ENCODE peak calls at places on chromosomes 2 and 18, in eight cellular contexts. L is KG1; Q is GM10248; F is left ventricle myocardium superior; Z is A172; I is germinal center; N is fibroblast of mammary gland; C is stimulated activated CD4-positive, alpha-beta T cell treated with anti-CD3 and anti-CD28 coated beads, Interleukin-2, amount 100 ng/mL, for 48 hours. A is an unnamed sample.

GRCh38 chr2:75192496-75192895 is 6.8 kb downstream of the TACR1 start:
- DNase-seq in L (no peak), Z (no peak), C (no peak), I (no peak), F (no peak), N (no peak), Q (no peak), A (no peak)

GRCh38 chr2:105394951-105395611 is 3.8 kb downstream of the FHL2 start:
- DNase-seq in I (no peak), Q (no peak), L (no peak), N (no peak), F (no peak), C (no peak), Z (no peak), A (no peak)

GRCh38 chr2:43872151-43872550 is 33.4 kb downstream of the ABCG8 start:
- DNase-seq in F (no peak), Z (no peak), N (no peak), Q (no peak), I (no peak), L (no peak), C (no peak), A (no peak)

GRCh38 chr2:54649633-54650032 is 73.8 kb upstream of the EML6 start:
- DNase-seq in L (no peak), I (no peak), Z (no peak), N (no peak), C (no peak), Q (no peak), F (no peak), A (no peak)

GRCh38 chr2:136141510-136142154 is 23.7 kb upstream of the CXCR4 start:
- DNase-seq in Q (no peak), C (no peak), N (no peak), F (no peak), L (no peak), Z (no peak), I (no peak), A (no peak)

GRCh38 chr2:76318848-76319247 is 608.1 kb upstream of the GCFC2 start:
- DNase-seq in F (no peak), Q (no peak), N (no peak), C (no peak), L (no peak), Z (no peak), I (no peak), A (no peak)

GRCh38 chr2:88016948-88017779 is 817 bp upstream of the RNU2-63P start:
- DNase-seq in Z (no peak), N (no peak), L (no peak), C (no peak), I (peak), Q (peak), F (peak), A (no peak)

GRCh38 chr18:7568426-7568825 is 1.3 kb downstream of the PTPRM start:
- DNase-seq in I (no peak), L (no peak), Z (no peak), Q (no peak), N (no peak), C (no peak), F (peak), A (no peak)

GRCh38 chr2:137802038-137802437 is 162.2 kb upstream of the HNMT start:
- DNase-seq in Q (no peak), F (no peak), I (no peak), C (no peak), Z (no peak), L (no peak), N (peak), A (no peak)

A was measured in activated naive CD4-positive, alpha-beta T cell treated with anti-CD3 and anti-CD28 coated beads, Interleukin-2, amount 50 U/mL, for 16 hours.